ENCODE peak calls at places on chromosomes 12 and 14, in five cellular contexts. W is fibroblast of lung, H is dorsolateral prefrontal cortex, C is kidney, P is PC-3. G is an unnamed sample.

GRCh38 chr12:45725631-45726593 is 3.6 kb upstream of the ARID2 start:
- DNase-seq in H (no peak), C (no peak), W (peak; percentile 64), P (peak; percentile 63), G (no peak)

GRCh38 chr12:6921996-6922935 is 5.5 kb upstream of the ATN1 start:
- DNase-seq in W (no peak), H (no peak), C (peak; percentile 63), P (no peak), G (no peak)

GRCh38 chr12:14577344-14577743 is 9.7 kb upstream of the PLBD1 start:
- DNase-seq in C (no peak), W (no peak), P (no peak), H (no peak), G (no peak)

GRCh38 chr12:112294793-112295192 is 87.4 kb downstream of the HECTD4 start:
- DNase-seq in P (peak; percentile 40), C (no peak), W (peak; percentile 61), H (no peak), G (no peak)

GRCh38 chr12:108511633-108512540 is 3.2 kb upstream of the FICD start:
- DNase-seq in W (peak; percentile 73), C (no peak), P (peak; percentile 85), H (peak; percentile 76), G (peak; percentile 65)

GRCh38 chr12:54601841-54602240 is 13.4 kb upstream of the PPP1R1A start:
- DNase-seq in W (no peak), C (no peak), P (peak; percentile 26), H (no peak), G (no peak)

GRCh38 chr14:64673748-64674147 is 30.5 kb upstream of the PLEKHG3 start:
- DNase-seq in H (no peak), C (no peak), P (no peak), W (no peak), G (no peak)

GRCh38 chr12:76318773-76319594 is 29.2 kb downstream of the BBS10 start:
- DNase-seq in W (no peak), H (no peak), C (no peak), P (no peak), G (no peak)

GRCh38 chr12:113154351-113154973 is 4.9 kb downstream of the CFAP73 start:
- DNase-seq in W (peak; percentile 14), H (no peak), C (no peak), P (no peak), G (no peak)

GRCh38 chr12:90174198-90174510 is 465.5 kb upstream of the ATP2B1 start:
- DNase-seq in H (no peak), P (peak; percentile 37), W (no peak), C (no peak), G (no peak)

GRCh38 chr12:56724660-56724988 is 475 bp downstream of the NACA start:
- DNase-seq in W (no peak), P (no peak), C (no peak), H (peak; percentile 42), G (no peak)

GRCh38 chr12:113236539-113237354 is 15.5 kb downstream of the TPCN1 start:
- DNase-seq in P (no peak), H (no peak), W (no peak), C (peak; percentile 59), G (no peak)

GRCh38 chr12:92021665-92022033 is 124.0 kb downstream of the BTG1 start:
- DNase-seq in H (no peak), W (no peak), P (peak; percentile 7), C (no peak), G (no peak)

GRCh38 chr12:129847063-129847462 is 56.8 kb downstream of the TMEM132D start:
- DNase-seq in C (no peak), P (no peak), W (no peak), H (no peak), G (no peak)

GRCh38 chr14:69491226-69491625 is 6.7 kb downstream of the PLEKHD1 start:
- DNase-seq in H (no peak), W (no peak), C (no peak), P (no peak), G (no peak)

GRCh38 chr14:77985235-77985634 is 184.9 kb upstream of the NRXN3 start:
- DNase-seq in W (peak; percentile 4), P (no peak), H (no peak), C (no peak), G (no peak)

GRCh38 chr14:102591372-102591943 is 991 bp upstream of the RCOR1 start:
- DNase-seq in H (no peak), W (peak; percentile 34), C (peak; percentile 84), P (no peak), G (no peak)

GRCh38 chr14:58947816-58948440 is 240.5 kb upstream of the DAAM1 start:
- DNase-seq in P (peak; percentile 40), W (peak; percentile 21), H (no peak), C (no peak), G (no peak)

GRCh38 chr12:112115259-112116045 is 6.9 kb upstream of the NAA25 start:
- DNase-seq in W (no peak), P (no peak), C (no peak), H (no peak), G (no peak)

GRCh38 chr14:88554458-88555286 is at the start of gene PTPN21:
- DNase-seq in C (peak; percentile 92), H (peak; percentile 79), P (peak; percentile 81), W (peak; percentile 53), G (no peak)

GRCh38 chr12:72296389-72296788 is 24.2 kb downstream of the TRHDE start:
- DNase-seq in P (peak; percentile 95), H (no peak), W (peak; percentile 31), C (peak; percentile 43), G (peak; percentile 77)

GRCh38 chr12:45852508-45852907 is 123.0 kb downstream of the ARID2 start:
- DNase-seq in W (no peak), H (no peak), P (no peak), C (no peak), G (no peak)

GRCh38 chr12:15689751-15690191 is 99.4 kb downstream of the EPS8 start:
- DNase-seq in H (no peak), P (peak; percentile 59), C (no peak), W (no peak), G (no peak)

GRCh38 chr12:77645966-77646598 is 184.6 kb upstream of the NAV3 start:
- DNase-seq in C (no peak), P (no peak), W (no peak), H (no peak), G (no peak)

GRCh38 chr14:70698288-70698687 is 56.6 kb downstream of the TTC9 start:
- DNase-seq in P (peak; percentile 87), H (no peak), C (no peak), W (no peak), G (no peak)

GRCh38 chr14:101358726-101359125 is 202.6 kb upstream of the DIO3 start:
- DNase-seq in P (no peak), H (no peak), C (no peak), W (no peak), G (no peak)

GRCh38 chr14:93054006-93054405 is 61.7 kb downstream of the ITPK1 start:
- DNase-seq in P (no peak), W (no peak), C (no peak), H (no peak), G (no peak)

GRCh38 chr14:91281346-91281745 is 36.8 kb upstream of the GPR68 start:
- DNase-seq in W (no peak), C (no peak), P (peak; percentile 91), H (no peak), G (no peak)

GRCh38 chr12:53300187-53300586 is 692 bp downstream of the MYG1 start:
- DNase-seq in C (no peak), H (no peak), W (peak; percentile 32), P (no peak), G (no peak)

GRCh38 chr12:52984136-52984535 is 22.1 kb upstream of the EIF4B start:
- DNase-seq in H (no peak), P (peak; percentile 35), W (no peak), C (no peak), G (no peak)

GRCh38 chr12:122834229-122834920 is 882 bp upstream of the HIP1R start:
- DNase-seq in C (peak; percentile 82), P (peak; percentile 74), W (peak; percentile 80), H (peak; percentile 76), G (no peak)

GRCh38 chr14:74739293-74740030 is 23.7 kb upstream of the YLPM1 start:
- DNase-seq in P (peak; percentile 34), C (no peak), H (no peak), W (no peak), G (no peak)
- TF ChIP-seq CTCF in P (no peak), C (no peak), H (no peak), W (no peak), G (no peak)

GRCh38 chr14:60326274-60326673 is 77.3 kb downstream of the PPM1A start:
- DNase-seq in H (no peak), C (no peak), W (no peak), P (no peak), G (no peak)

GRCh38 chr14:60328588-60328987 is 79.6 kb downstream of the PPM1A start:
- DNase-seq in H (no peak), C (no peak), P (no peak), W (no peak), G (no peak)

GRCh38 chr14:60324837-60325236 is 75.8 kb downstream of the PPM1A start:
- DNase-seq in P (no peak), H (no peak), W (no peak), C (no peak), G (no peak)

GRCh38 chr14:60331201-60332045 is 82.4 kb downstream of the PPM1A start:
- DNase-seq in C (peak; percentile 79), W (peak; percentile 51), H (peak; percentile 62), P (peak; percentile 96), G (no peak)

DNA sequence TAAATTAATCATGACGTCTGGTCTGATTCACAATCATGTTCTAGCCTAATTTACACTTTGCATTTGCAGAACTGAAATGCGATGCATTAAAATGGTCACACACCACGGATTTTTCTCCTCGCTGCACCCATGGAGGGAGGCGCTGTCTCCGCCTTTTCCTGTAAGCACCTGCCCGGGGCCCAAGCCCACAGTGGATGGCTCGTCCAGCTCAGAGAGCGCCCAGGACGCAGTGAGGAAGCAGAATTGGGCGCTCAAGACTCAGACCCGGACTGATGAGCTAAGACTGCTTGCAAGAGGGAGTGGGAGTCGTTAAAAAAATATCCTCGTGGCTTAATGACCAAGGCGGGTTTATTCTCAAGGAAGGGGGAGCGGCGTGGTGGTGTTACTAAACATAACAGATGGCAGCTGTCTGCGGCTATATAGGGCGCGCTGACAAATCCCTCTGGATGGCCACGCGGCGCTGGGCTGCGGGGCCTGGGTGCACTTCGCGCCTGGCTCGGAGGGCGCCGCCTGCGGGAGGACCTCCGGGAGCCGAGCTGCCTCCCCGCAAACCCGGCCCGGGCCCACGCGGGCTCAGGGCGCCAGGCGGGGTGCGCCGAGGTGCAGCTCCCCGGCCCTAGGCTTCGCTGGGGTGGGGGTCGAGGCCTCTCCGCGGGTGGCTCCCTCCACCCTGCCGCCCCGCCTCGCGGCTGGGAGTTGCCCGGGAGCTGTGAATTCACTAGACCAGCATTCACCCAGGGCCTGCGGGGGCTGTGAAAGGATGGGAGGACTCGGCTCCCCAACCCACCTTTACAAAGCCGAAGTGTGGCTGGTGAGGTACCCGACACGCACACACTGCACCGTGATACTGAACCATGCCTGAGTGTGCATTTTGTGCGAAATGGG is 78.7 kb downstream of the PPM1A start:
- DNase-seq in H (peak; percentile 56), P (peak; percentile 47), W (peak; percentile 30), C (no peak), G (no peak)
- TF ChIP-seq CTCF in H (no peak), P (peak; percentile 36), W (no peak), C (no peak), G (no peak)

GRCh38 chr14:96246535-96246839 is 9.5 kb upstream of the BDKRB1 start:
- DNase-seq in P (peak; percentile 31), C (no peak), W (peak; percentile 98), H (no peak), G (peak; percentile 97)
- TF ChIP-seq CTCF in P (no peak), C (no peak), W (no peak), H (no peak), G (no peak)

GRCh38 chr14:56294125-56294524 is 175.9 kb downstream of the PELI2 start:
- DNase-seq in W (no peak), C (no peak), H (no peak), P (peak; percentile 51), G (no peak)
- TF ChIP-seq CTCF in W (no peak), C (no peak), H (no peak), P (peak; percentile 54), G (no peak)